ENCODE peak calls at places on chromosomes 2 and 18, in four cellular contexts. One of them, this sample, is unnamed.

GRCh38 chr2:198220727-198221337 is 416.4 kb downstream of the PLCL1 start:
- DNase-seq in A549: no peak
- DNase-seq in K562: no peak
- DNase-seq in HepG2: no peak
- DNase-seq in this sample: no peak

GRCh38 chr2:201649442-201649841 is 6.1 kb upstream of the TMEM237 start:
- DNase-seq in A549: no peak
- DNase-seq in K562: no peak
- DNase-seq in HepG2: no peak
- DNase-seq in this sample: no peak

GRCh38 chr2:216312441-216312840 is 59.8 kb downstream of the MARCHF4 start:
- DNase-seq in A549: no peak
- DNase-seq in K562: no peak
- DNase-seq in HepG2: no peak
- DNase-seq in this sample: no peak

GRCh38 chr18:75531851-75532241 is 104.3 kb upstream of the SMIM21 start:
- DNase-seq in A549: no peak
- DNase-seq in K562: no peak
- DNase-seq in HepG2: no peak
- DNase-seq in this sample: no peak

GRCh38 chr18:26563024-26563423 is 14.7 kb upstream of the KCTD1 start:
- DNase-seq in A549: no peak
- DNase-seq in K562: no peak
- DNase-seq in HepG2: no peak
- DNase-seq in this sample: no peak

GRCh38 chr18:55085557-55086285 is 126.5 kb upstream of the CCDC68 start:
- DNase-seq in A549: no peak
- DNase-seq in K562: no peak
- DNase-seq in HepG2: no peak
- DNase-seq in this sample: no peak

GRCh38 chr2:141709756-141710155 is 421.1 kb downstream of the LRP1B start:
- DNase-seq in A549: no peak
- DNase-seq in K562: no peak
- DNase-seq in HepG2: no peak
- DNase-seq in this sample: no peak

GRCh38 chr2:54239427-54239826 is 16.6 kb downstream of the TSPYL6 start:
- DNase-seq in A549: no peak
- DNase-seq in K562: no peak
- DNase-seq in HepG2: no peak
- DNase-seq in this sample: no peak

GRCh38 chr18:52130621-52131020 is 209.4 kb upstream of the DCC start:
- DNase-seq in A549: no peak
- DNase-seq in K562: no peak
- DNase-seq in HepG2: no peak
- DNase-seq in this sample: no peak

GRCh38 chr2:146312899-146313298 is 1531.9 kb upstream of the ACVR2A start:
- DNase-seq in A549: no peak
- DNase-seq in K562: no peak
- DNase-seq in HepG2: no peak
- DNase-seq in this sample: no peak

GRCh38 chr2:98634406-98635092 is 26.2 kb downstream of the UNC50 start:
- DNase-seq in A549: peak; percentile 3
- DNase-seq in K562: peak; percentile 18
- DNase-seq in HepG2: peak; percentile 14
- DNase-seq in this sample: peak; percentile 72

GRCh38 chr2:130372055-130372832 is 16.4 kb downstream of the PTPN18 start:
- DNase-seq in A549: peak; percentile 81
- DNase-seq in K562: peak; percentile 92
- DNase-seq in HepG2: no peak
- DNase-seq in this sample: peak; percentile 92

GRCh38 chr18:3350566-3351527 is 88.9 kb downstream of the MYL12B start:
- DNase-seq in A549: peak; percentile 7
- DNase-seq in K562: no peak
- DNase-seq in HepG2: no peak
- DNase-seq in this sample: no peak

GRCh38 chr2:104043864-104044263 is 810.1 kb upstream of the POU3F3 start:
- DNase-seq in A549: peak; percentile 0
- DNase-seq in K562: no peak
- DNase-seq in HepG2: no peak
- DNase-seq in this sample: no peak

GRCh38 chr18:58716046-58716766 is 44.9 kb downstream of the MALT1 start:
- DNase-seq in A549: no peak
- DNase-seq in K562: no peak
- DNase-seq in HepG2: no peak
- DNase-seq in this sample: no peak

GRCh38 chr2:28209312-28209711 is 183.3 kb upstream of the FOSL2 start:
- DNase-seq in A549: no peak
- DNase-seq in K562: no peak
- DNase-seq in HepG2: no peak
- DNase-seq in this sample: no peak

GRCh38 chr2:74497777-74498499 is 1.5 kb downstream of the LBX2 start:
- DNase-seq in A549: no peak
- DNase-seq in K562: no peak
- DNase-seq in HepG2: no peak
- DNase-seq in this sample: peak; percentile 71

GRCh38 chr2:122433123-122433754 is 677.8 kb downstream of the TSN start:
- DNase-seq in A549: no peak
- DNase-seq in K562: no peak
- DNase-seq in HepG2: peak; percentile 84
- DNase-seq in this sample: no peak

GRCh38 chr18:75128911-75129716 is 79.8 kb downstream of the PTGR3 start:
- DNase-seq in A549: no peak
- DNase-seq in K562: no peak
- DNase-seq in HepG2: no peak
- DNase-seq in this sample: no peak

GRCh38 chr2:160418853-160419252 is 74.8 kb downstream of the RBMS1 start:
- DNase-seq in A549: no peak
- DNase-seq in K562: no peak
- DNase-seq in HepG2: no peak
- DNase-seq in this sample: no peak

GRCh38 chr2:96342085-96342484 is 6.5 kb downstream of the NCAPH start:
- DNase-seq in A549: peak; percentile 56
- DNase-seq in K562: no peak
- DNase-seq in HepG2: peak; percentile 67
- DNase-seq in this sample: no peak

GRCh38 chr2:142974288-142975024 is 97.0 kb downstream of the KYNU start:
- DNase-seq in A549: no peak
- DNase-seq in K562: no peak
- DNase-seq in HepG2: no peak
- DNase-seq in this sample: no peak

GRCh38 chr18:60861575-60861974 is 471.7 kb upstream of the CDH20 start:
- DNase-seq in A549: no peak
- DNase-seq in K562: no peak
- DNase-seq in HepG2: no peak
- DNase-seq in this sample: no peak

GRCh38 chr18:926946-927345 is 22.3 kb downstream of the ADCYAP1 start:
- DNase-seq in A549: no peak
- DNase-seq in K562: no peak
- DNase-seq in HepG2: no peak
- DNase-seq in this sample: no peak

GRCh38 chr2:14909795-14910194 is 277.3 kb downstream of the LRATD1 start:
- DNase-seq in A549: no peak
- DNase-seq in K562: no peak
- DNase-seq in HepG2: no peak
- DNase-seq in this sample: no peak

GRCh38 chr18:59249186-59249774 is 24.0 kb downstream of the RAX start:
- DNase-seq in A549: peak; percentile 38
- DNase-seq in K562: peak; percentile 21
- DNase-seq in HepG2: peak; percentile 58
- DNase-seq in this sample: peak; percentile 62

GRCh38 chr2:42073739-42074138 is 25.9 kb downstream of the PKDCC start:
- DNase-seq in A549: no peak
- DNase-seq in K562: no peak
- DNase-seq in HepG2: no peak
- DNase-seq in this sample: no peak
- TF ChIP-seq ESRRA in A549: no peak
- TF ChIP-seq ESRRA in K562: no peak
- TF ChIP-seq ESRRA in HepG2: no peak
- TF ChIP-seq ESRRA in this sample: no peak

DNA sequence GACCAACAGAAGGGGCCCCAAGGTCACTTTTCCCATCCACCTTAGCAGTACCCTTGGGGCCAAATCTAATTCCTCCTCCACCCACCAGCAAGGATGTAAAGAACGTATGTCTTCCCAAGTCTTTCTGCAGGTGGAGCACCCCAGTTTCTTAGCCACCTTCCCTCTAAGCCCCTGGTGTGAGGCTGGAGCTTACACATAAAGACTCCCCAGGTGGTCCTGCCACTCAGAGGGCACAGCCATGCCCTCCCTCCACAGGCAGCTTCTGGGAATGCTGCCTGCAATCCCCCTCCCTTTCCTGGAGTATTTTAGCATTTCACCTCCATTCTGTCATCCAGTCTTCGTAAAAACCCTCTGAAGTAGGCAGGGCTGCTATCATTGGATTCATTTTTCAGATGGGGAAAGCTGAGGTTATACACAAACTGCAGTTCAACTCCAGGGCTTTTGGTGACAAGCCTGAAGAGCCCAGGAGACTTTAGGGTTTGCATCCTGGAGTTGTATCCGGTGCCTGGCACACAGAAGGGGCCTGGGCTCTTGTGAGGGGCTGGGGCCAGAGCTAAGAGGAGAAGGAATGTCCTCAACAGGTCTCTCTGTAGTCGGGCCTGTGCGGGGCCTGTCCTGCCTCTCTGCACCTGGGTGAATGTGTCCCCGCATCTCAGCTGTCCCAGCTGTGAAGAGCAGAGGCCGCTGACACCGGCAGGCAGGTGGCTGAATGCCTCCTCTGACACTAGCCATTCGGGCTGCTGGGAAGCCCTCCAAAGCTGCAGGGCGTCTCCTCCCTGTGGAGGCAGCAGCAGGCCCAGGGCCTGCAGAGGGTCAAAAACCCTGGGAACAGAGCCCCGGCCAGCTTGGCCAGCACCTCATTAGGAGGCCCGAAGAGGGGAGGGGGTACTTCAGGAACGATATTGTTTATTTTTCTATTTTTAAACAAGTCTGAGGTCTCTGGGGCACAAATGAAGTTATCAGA is 27.6 kb downstream of the CIB4 start:
- DNase-seq in A549: no peak
- DNase-seq in K562: no peak
- DNase-seq in HepG2: no peak
- DNase-seq in this sample: no peak
- TF ChIP-seq JUN in A549: no peak
- TF ChIP-seq JUN in K562: no peak
- TF ChIP-seq JUN in HepG2: no peak
- TF ChIP-seq JUN in this sample: no peak

GRCh38 chr2:183001948-183002347 is 36.3 kb downstream of the NCKAP1 start:
- DNase-seq in A549: no peak
- DNase-seq in K562: no peak
- DNase-seq in HepG2: no peak
- DNase-seq in this sample: no peak

GRCh38 chr2:182999348-183000028 is 38.8 kb downstream of the NCKAP1 start:
- DNase-seq in A549: no peak
- DNase-seq in K562: no peak
- DNase-seq in HepG2: no peak
- DNase-seq in this sample: no peak

DNA sequence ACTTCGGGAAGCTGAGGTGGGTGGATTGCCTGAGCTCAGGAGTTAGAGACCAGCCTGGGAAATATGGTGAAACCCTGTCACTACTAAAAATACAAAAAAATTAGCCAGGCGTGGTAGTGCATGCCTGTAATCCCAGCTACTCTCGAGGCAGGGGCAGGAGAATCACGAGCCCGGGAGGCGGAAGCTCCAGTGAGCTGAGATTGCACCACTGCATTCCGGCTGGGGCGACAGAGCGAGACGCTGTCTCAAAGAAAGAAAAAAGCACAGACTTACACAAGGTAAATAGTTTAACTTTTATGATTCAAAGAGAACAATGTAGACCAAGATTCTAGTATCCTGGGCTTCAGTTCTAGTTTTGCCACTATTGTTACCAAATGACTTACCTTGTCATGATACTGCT is 37.4 kb downstream of the NCKAP1 start:
- DNase-seq in A549: no peak
- DNase-seq in K562: no peak
- DNase-seq in HepG2: no peak
- DNase-seq in this sample: no peak
- TF ChIP-seq ESRRA in A549: no peak
- TF ChIP-seq ESRRA in K562: no peak
- TF ChIP-seq ESRRA in HepG2: no peak
- TF ChIP-seq ESRRA in this sample: no peak

GRCh38 chr2:68850524-68850923 is 20.7 kb downstream of the BMP10 start:
- DNase-seq in A549: no peak
- DNase-seq in K562: no peak
- DNase-seq in HepG2: no peak
- DNase-seq in this sample: no peak

GRCh38 chr2:68846056-68846455 is 25.1 kb downstream of the BMP10 start:
- DNase-seq in A549: no peak
- DNase-seq in K562: no peak
- DNase-seq in HepG2: no peak
- DNase-seq in this sample: no peak

GRCh38 chr2:68847751-68848150 is 23.4 kb downstream of the BMP10 start:
- DNase-seq in A549: no peak
- DNase-seq in K562: no peak
- DNase-seq in HepG2: no peak
- DNase-seq in this sample: no peak

GRCh38 chr2:68853035-68853434 is 18.2 kb downstream of the BMP10 start:
- DNase-seq in A549: no peak
- DNase-seq in K562: no peak
- DNase-seq in HepG2: no peak
- DNase-seq in this sample: no peak

GRCh38 chr2:68849579-68850030 is 21.6 kb downstream of the BMP10 start:
- DNase-seq in A549: no peak
- DNase-seq in K562: peak; percentile 50
- DNase-seq in HepG2: peak; percentile 46
- DNase-seq in this sample: no peak
- TF ChIP-seq JUN in A549: no peak
- TF ChIP-seq JUN in K562: peak; percentile 96
- TF ChIP-seq JUN in HepG2: no peak
- TF ChIP-seq JUN in this sample: no peak

GRCh38 chr2:47046271-47046670 is 108.8 kb downstream of the STPG4 start:
- DNase-seq in A549: no peak
- DNase-seq in K562: no peak
- DNase-seq in HepG2: no peak
- DNase-seq in this sample: no peak
- TF ChIP-seq ESRRA in A549: no peak
- TF ChIP-seq ESRRA in K562: no peak
- TF ChIP-seq ESRRA in HepG2: no peak
- TF ChIP-seq ESRRA in this sample: no peak

DNA sequence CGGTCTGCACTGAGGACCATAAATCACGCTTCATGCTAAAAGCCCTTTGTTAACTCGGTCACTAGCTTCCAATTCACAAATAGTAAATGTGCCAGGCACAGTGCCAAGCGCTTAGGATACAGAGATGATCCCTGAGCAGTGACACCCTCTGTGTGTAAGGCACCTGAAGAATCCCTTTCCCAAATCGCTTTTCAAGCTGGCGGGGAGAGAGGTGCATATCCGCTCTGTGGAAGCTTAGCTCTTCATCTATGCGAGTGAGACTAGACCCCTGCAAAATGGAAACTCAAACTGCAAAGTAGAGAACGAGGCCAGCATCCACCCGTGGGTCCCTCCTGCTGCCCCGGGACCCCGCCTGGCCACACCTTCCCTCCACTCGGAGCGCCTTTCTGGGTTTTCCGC is 2.4 kb downstream of the PIEZO2 start:
- DNase-seq in A549: no peak
- DNase-seq in K562: no peak
- DNase-seq in HepG2: no peak
- DNase-seq in this sample: no peak
- TF ChIP-seq JUN in A549: no peak
- TF ChIP-seq JUN in K562: no peak
- TF ChIP-seq JUN in HepG2: no peak
- TF ChIP-seq JUN in this sample: no peak

GRCh38 chr2:187799601-187800000 is 245.4 kb upstream of the TFPI start:
- DNase-seq in A549: no peak
- DNase-seq in K562: no peak
- DNase-seq in HepG2: no peak
- DNase-seq in this sample: no peak
- TF ChIP-seq ESRRA in A549: no peak
- TF ChIP-seq ESRRA in K562: no peak
- TF ChIP-seq ESRRA in HepG2: no peak
- TF ChIP-seq ESRRA in this sample: no peak